ENCODE peak calls at places on chromosomes 1 and 21, in nine cellular contexts. J is WTC11, G is ovary, S is endodermal cell, T is astrocyte of the spinal cord, V is foreskin fibroblast, Z is AG09309, U is Calu3, E is lower leg skin. N is an unnamed sample.

GRCh38 chr1:211699059-211699458 is 23.6 kb upstream of the NEK2 start:
- DNase-seq in E (no peak), V (no peak), U (no peak), Z (no peak), G (no peak), J (peak), T (no peak), S (peak), N (no peak)

GRCh38 chr1:40622936-40623629 is 42.4 kb downstream of the RIMS3 start:
- DNase-seq in G (no peak), E (no peak), T (no peak), V (no peak), U (no peak), J (no peak), Z (no peak), S (no peak), N (no peak)

GRCh38 chr1:26288311-26288941 is 8.5 kb downstream of the SH3BGRL3 start:
- DNase-seq in E (no peak), S (no peak), J (no peak), V (peak), U (no peak), G (no peak), Z (no peak), T (no peak), N (no peak)

GRCh38 chr1:221708987-221709386 is 32.9 kb downstream of the DUSP10 start:
- DNase-seq in U (peak), V (no peak), E (no peak), Z (no peak), T (peak), G (no peak), S (no peak), J (no peak), N (no peak)

GRCh38 chr1:47616906-47617305 is 179.1 kb downstream of the FOXD2 start:
- DNase-seq in V (no peak), E (no peak), G (no peak), J (no peak), Z (no peak), S (peak), U (no peak), T (no peak), N (no peak)

GRCh38 chr1:169576241-169576933 is 9.9 kb downstream of the F5 start:
- DNase-seq in U (no peak), V (no peak), J (no peak), T (no peak), G (no peak), S (no peak), Z (no peak), E (no peak), N (no peak)

GRCh38 chr1:70893381-70893780 is 154.2 kb downstream of the PTGER3 start:
- DNase-seq in S (no peak), T (no peak), V (no peak), G (no peak), U (no peak), Z (no peak), J (no peak), E (no peak), N (no peak)

GRCh38 chr1:205939690-205940330 is 3.4 kb downstream of the SLC26A9 start:
- DNase-seq in G (no peak), V (no peak), J (peak), E (no peak), S (peak), Z (no peak), T (no peak), U (peak), N (no peak)

GRCh38 chr1:76106251-76106650 is 31.7 kb downstream of the ST6GALNAC3 start:
- DNase-seq in Z (no peak), U (no peak), J (no peak), S (no peak), E (no peak), V (no peak), G (no peak), T (no peak), N (no peak)

GRCh38 chr1:65167544-65167943 is 19.5 kb downstream of the AK4 start:
- DNase-seq in V (no peak), E (no peak), T (no peak), S (no peak), J (no peak), U (no peak), Z (no peak), G (no peak), N (no peak)

GRCh38 chr1:29603622-29604021 is 367.3 kb downstream of the PTPRU start:
- DNase-seq in G (no peak), U (no peak), S (peak), J (no peak), Z (no peak), V (no peak), E (no peak), T (no peak), N (no peak)

GRCh38 chr1:182527680-182528079 is 61.4 kb downstream of the RNASEL start:
- DNase-seq in Z (no peak), J (no peak), U (no peak), V (no peak), S (peak), E (no peak), G (no peak), T (no peak), N (no peak)

GRCh38 chr1:228359613-228360532 is 46.8 kb downstream of the TRIM11 start:
- DNase-seq in T (no peak), U (no peak), V (no peak), J (no peak), G (no peak), E (no peak), S (no peak), Z (no peak), N (no peak)

GRCh38 chr21:44760376-44760775 is 41.2 kb downstream of the UBE2G2 start:
- DNase-seq in U (no peak), Z (no peak), J (no peak), G (no peak), S (peak), T (no peak), E (no peak), V (no peak), N (peak)

GRCh38 chr1:193927550-193927949 is 741.1 kb upstream of the B3GALT2 start:
- DNase-seq in U (no peak), J (no peak), S (no peak), G (no peak), T (no peak), V (no peak), E (no peak), Z (no peak), N (no peak)

DNA sequence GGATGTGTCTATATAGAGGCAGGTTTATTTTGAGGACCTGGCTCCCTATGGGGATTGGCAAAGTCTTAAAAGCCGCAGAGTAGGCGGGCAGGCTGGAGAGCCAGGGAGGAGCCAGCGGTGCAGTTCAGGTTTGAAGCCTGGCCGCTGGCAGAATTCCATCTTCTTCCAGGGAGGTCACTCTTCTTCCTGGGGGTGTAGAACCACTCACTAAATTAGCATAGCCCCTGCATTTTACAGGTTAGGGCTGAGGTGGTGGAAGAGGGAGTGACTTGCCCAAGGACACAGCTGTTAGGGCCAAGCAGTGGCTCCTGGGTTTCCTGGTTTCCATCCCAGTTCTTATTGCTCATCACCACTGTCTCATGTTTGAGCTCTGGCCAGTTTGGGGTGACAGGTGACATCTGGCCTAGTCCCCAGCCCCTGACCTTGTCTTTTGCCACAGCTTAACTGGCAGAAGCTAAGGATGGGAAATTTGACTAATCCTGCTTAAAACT is 1.4 kb downstream of the PINK1 start:
- DNase-seq in U (peak), S (peak), Z (no peak), G (no peak), V (peak), E (peak), J (peak), T (peak), N (no peak)
- TF ChIP-seq CTCF in U (no peak), S (no peak), Z (no peak), G (no peak), V (no peak), E (no peak), J (no peak), T (no peak), N (no peak)

GRCh38 chr1:216223521-216223920 is 199.7 kb downstream of the USH2A start:
- DNase-seq in Z (no peak), U (no peak), S (no peak), J (no peak), G (no peak), V (no peak), E (no peak), T (no peak), N (no peak)
- TF ChIP-seq CTCF in Z (no peak), U (no peak), S (no peak), J (no peak), G (no peak), V (no peak), E (no peak), T (no peak), N (no peak)

GRCh38 chr1:39129514-39129913 is 75.0 kb upstream of the MACF1 start:
- DNase-seq in V (peak), G (no peak), Z (no peak), S (peak), J (no peak), U (peak), E (no peak), T (peak), N (no peak)
- TF ChIP-seq CTCF in V (peak), G (no peak), Z (peak), S (peak), J (no peak), U (no peak), E (no peak), T (peak), N (no peak)

GRCh38 chr1:35345439-35345981 is 77.0 kb downstream of the ZMYM4 start:
- DNase-seq in V (peak), S (peak), Z (no peak), G (no peak), T (no peak), U (no peak), E (no peak), J (peak), N (no peak)
- TF ChIP-seq CTCF in V (no peak), S (peak), Z (no peak), G (no peak), T (no peak), U (no peak), E (no peak), J (no peak), N (no peak)

GRCh38 chr1:177567393-177567792 is 396.6 kb downstream of the BRINP2 start:
- DNase-seq in E (no peak), G (no peak), S (peak), Z (no peak), U (peak), J (peak), V (peak), T (no peak), N (no peak)
- TF ChIP-seq CTCF in E (no peak), G (no peak), S (peak), Z (peak), U (peak), J (no peak), V (peak), T (peak), N (no peak)

GRCh38 chr1:54663723-54664122 is 22.1 kb downstream of the MROH7 start:
- DNase-seq in T (no peak), J (no peak), G (no peak), S (no peak), Z (no peak), V (no peak), U (no peak), E (no peak), N (no peak)
- TF ChIP-seq CTCF in T (no peak), J (no peak), G (no peak), S (peak), Z (no peak), V (no peak), U (no peak), E (no peak), N (no peak)

DNA sequence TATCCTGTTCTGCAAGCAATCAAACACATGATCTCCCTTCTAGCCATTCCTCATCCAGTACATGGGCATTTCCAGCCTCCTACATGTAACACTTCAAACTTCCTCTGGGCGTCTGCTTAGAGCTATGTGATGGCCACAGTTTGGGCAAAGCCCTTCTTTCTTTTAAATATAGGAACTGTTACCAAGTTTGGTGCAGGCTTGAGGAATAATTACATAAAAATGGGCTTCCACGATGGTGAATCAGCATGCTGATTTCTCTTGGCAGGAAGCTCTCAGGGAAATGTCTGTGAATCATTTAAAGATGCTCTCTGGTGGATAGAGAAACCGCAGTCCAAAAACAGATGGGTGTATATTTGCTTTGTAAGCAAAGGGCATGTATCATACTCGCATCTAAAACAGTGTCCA is 176.9 kb upstream of the FMN2 start:
- DNase-seq in G (no peak), J (no peak), T (peak), S (no peak), E (no peak), V (peak), Z (peak), U (no peak), N (no peak)
- TF ChIP-seq CTCF in G (no peak), J (no peak), T (no peak), S (peak), E (no peak), V (peak), Z (peak), U (no peak), N (no peak)

DNA sequence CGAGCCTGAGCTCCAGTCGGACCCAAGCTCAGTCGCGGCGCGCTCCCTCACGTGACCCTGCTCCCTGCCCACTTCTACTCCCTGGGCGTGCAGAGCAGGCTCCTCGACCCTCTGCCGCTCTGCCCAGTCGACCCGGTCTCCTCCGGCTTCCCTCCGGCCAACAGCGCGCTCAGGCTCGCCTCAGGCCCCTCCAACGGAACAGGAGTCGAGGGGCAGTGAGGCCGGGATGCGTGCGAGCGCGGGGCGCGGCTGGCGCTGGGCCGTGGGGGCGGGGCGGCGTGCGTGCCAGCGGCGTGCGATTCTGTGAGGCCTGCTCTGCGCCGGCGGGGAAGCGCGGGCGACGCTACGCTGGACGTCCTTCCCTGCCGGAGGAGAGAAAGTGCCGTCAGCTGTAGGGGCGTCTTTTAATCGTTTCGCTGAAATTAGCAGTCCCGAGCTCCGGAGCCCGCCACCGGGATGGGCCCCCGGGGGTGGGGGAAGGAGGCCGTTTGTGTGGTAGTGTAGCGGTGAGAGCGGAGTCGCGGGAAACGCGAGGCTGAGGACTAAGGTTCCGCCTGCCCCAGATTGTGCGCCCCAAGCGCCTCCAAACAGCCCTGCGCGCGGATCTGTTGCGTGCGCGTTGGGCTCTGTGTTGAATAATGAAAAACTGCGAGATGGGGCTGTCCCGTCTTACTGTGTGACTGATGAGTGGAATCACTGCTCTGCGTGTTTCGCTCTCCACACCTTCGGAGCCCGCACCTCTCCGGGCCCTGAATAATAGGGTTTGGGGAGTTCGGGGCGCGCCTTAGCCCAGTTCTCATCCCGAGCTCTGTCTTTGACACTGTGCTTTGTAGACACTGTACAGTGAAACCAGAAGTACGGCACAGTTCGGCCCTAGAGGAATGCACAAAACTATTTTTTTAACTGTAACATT is at the start of gene ACBD6:
- DNase-seq in S (peak), J (peak), Z (peak), U (peak), T (peak), E (peak), V (peak), G (peak), N (peak)
- TF ChIP-seq CTCF in S (peak), J (no peak), Z (peak), U (no peak), T (peak), E (no peak), V (no peak), G (no peak), N (peak)

GRCh38 chr1:36665478-36666080 is 182.9 kb upstream of the CSF3R start:
- DNase-seq in S (no peak), J (no peak), Z (no peak), V (no peak), T (no peak), G (no peak), E (no peak), U (no peak), N (no peak)
- TF ChIP-seq CTCF in S (no peak), J (no peak), Z (no peak), V (no peak), T (no peak), G (no peak), E (no peak), U (no peak), N (no peak)